ENCODE peak calls at places on chromosomes 2 and 18, in ten cellular contexts. One of them, this sample, is unnamed.

GRCh38 chr2:172288603-172289002 is 138.8 kb upstream of the ITGA6 start:
- DNase-seq in lower leg skin: no peak
- DNase-seq in SK-N-SH: no peak
- DNase-seq in AG04450: no peak
- DNase-seq in Calu3: peak; percentile 74
- DNase-seq in cardiac fibroblast: peak; percentile 19
- DNase-seq in H1: no peak
- DNase-seq in neural crest cell: no peak
- DNase-seq in mucosa of descending colon: no peak
- DNase-seq in CD8-positive, alpha-beta T cell: peak; percentile 61
- DNase-seq in this sample: no peak

GRCh38 chr18:55509631-55510372 is 78.2 kb downstream of the TCF4 start:
- DNase-seq in SK-N-SH: no peak
- DNase-seq in Calu3: no peak
- DNase-seq in AG04450: peak; percentile 23
- DNase-seq in lower leg skin: no peak
- DNase-seq in neural crest cell: no peak
- DNase-seq in H1: no peak
- DNase-seq in mucosa of descending colon: no peak
- DNase-seq in cardiac fibroblast: peak; percentile 95
- DNase-seq in CD8-positive, alpha-beta T cell: no peak
- DNase-seq in this sample: no peak

GRCh38 chr2:199379251-199379650 is 78.5 kb downstream of the SATB2 start:
- DNase-seq in H1: no peak
- DNase-seq in CD8-positive, alpha-beta T cell: no peak
- DNase-seq in SK-N-SH: no peak
- DNase-seq in neural crest cell: no peak
- DNase-seq in lower leg skin: no peak
- DNase-seq in AG04450: no peak
- DNase-seq in Calu3: no peak
- DNase-seq in mucosa of descending colon: no peak
- DNase-seq in cardiac fibroblast: peak; percentile 72
- DNase-seq in this sample: no peak

GRCh38 chr2:241391892-241392665 is 36.0 kb downstream of the FARP2 start:
- DNase-seq in lower leg skin: peak; percentile 77
- DNase-seq in AG04450: no peak
- DNase-seq in CD8-positive, alpha-beta T cell: no peak
- DNase-seq in neural crest cell: no peak
- DNase-seq in Calu3: peak; percentile 62
- DNase-seq in H1: no peak
- DNase-seq in mucosa of descending colon: no peak
- DNase-seq in cardiac fibroblast: peak; percentile 43
- DNase-seq in SK-N-SH: peak; percentile 17
- DNase-seq in this sample: no peak

GRCh38 chr2:130372055-130372832 is 16.4 kb downstream of the PTPN18 start:
- DNase-seq in H1: no peak
- DNase-seq in mucosa of descending colon: peak; percentile 98
- DNase-seq in cardiac fibroblast: peak; percentile 85
- DNase-seq in CD8-positive, alpha-beta T cell: peak; percentile 76
- DNase-seq in SK-N-SH: peak; percentile 98
- DNase-seq in Calu3: peak; percentile 97
- DNase-seq in lower leg skin: peak; percentile 97
- DNase-seq in neural crest cell: peak; percentile 95
- DNase-seq in AG04450: peak; percentile 52
- DNase-seq in this sample: peak; percentile 94

GRCh38 chr2:221514305-221515040 is 57.6 kb downstream of the EPHA4 start:
- DNase-seq in cardiac fibroblast: no peak
- DNase-seq in AG04450: no peak
- DNase-seq in H1: no peak
- DNase-seq in neural crest cell: no peak
- DNase-seq in CD8-positive, alpha-beta T cell: no peak
- DNase-seq in lower leg skin: no peak
- DNase-seq in mucosa of descending colon: no peak
- DNase-seq in SK-N-SH: no peak
- DNase-seq in Calu3: no peak
- DNase-seq in this sample: no peak

GRCh38 chr2:43052204-43052943 is 174.0 kb downstream of the ZFP36L2 start:
- DNase-seq in SK-N-SH: no peak
- DNase-seq in neural crest cell: no peak
- DNase-seq in H1: no peak
- DNase-seq in lower leg skin: no peak
- DNase-seq in cardiac fibroblast: no peak
- DNase-seq in Calu3: no peak
- DNase-seq in AG04450: no peak
- DNase-seq in CD8-positive, alpha-beta T cell: no peak
- DNase-seq in mucosa of descending colon: peak; percentile 18
- DNase-seq in this sample: no peak

GRCh38 chr2:42977236-42978174 is 185.1 kb upstream of the HAAO start:
- DNase-seq in neural crest cell: no peak
- DNase-seq in Calu3: no peak
- DNase-seq in mucosa of descending colon: peak; percentile 26
- DNase-seq in SK-N-SH: no peak
- DNase-seq in cardiac fibroblast: no peak
- DNase-seq in AG04450: no peak
- DNase-seq in CD8-positive, alpha-beta T cell: no peak
- DNase-seq in lower leg skin: peak; percentile 46
- DNase-seq in H1: no peak
- DNase-seq in this sample: no peak

GRCh38 chr2:27016801-27017325 is 15.9 kb upstream of the TMEM214 start:
- DNase-seq in H1: peak; percentile 61
- DNase-seq in lower leg skin: peak; percentile 86
- DNase-seq in AG04450: peak; percentile 47
- DNase-seq in cardiac fibroblast: peak; percentile 86
- DNase-seq in mucosa of descending colon: peak; percentile 57
- DNase-seq in Calu3: peak; percentile 70
- DNase-seq in CD8-positive, alpha-beta T cell: peak; percentile 52
- DNase-seq in SK-N-SH: peak; percentile 86
- DNase-seq in neural crest cell: peak; percentile 59
- DNase-seq in this sample: no peak

GRCh38 chr2:207403141-207403540 is 126.6 kb upstream of the CREB1 start:
- DNase-seq in CD8-positive, alpha-beta T cell: no peak
- DNase-seq in mucosa of descending colon: no peak
- DNase-seq in neural crest cell: no peak
- DNase-seq in lower leg skin: no peak
- DNase-seq in H1: no peak
- DNase-seq in Calu3: no peak
- DNase-seq in AG04450: no peak
- DNase-seq in SK-N-SH: no peak
- DNase-seq in cardiac fibroblast: peak; percentile 44
- DNase-seq in this sample: no peak

GRCh38 chr2:171762879-171763573 is 75.8 kb downstream of the DYNC1I2 start:
- DNase-seq in AG04450: no peak
- DNase-seq in neural crest cell: no peak
- DNase-seq in Calu3: no peak
- DNase-seq in H1: no peak
- DNase-seq in cardiac fibroblast: peak; percentile 86
- DNase-seq in lower leg skin: no peak
- DNase-seq in CD8-positive, alpha-beta T cell: no peak
- DNase-seq in SK-N-SH: peak; percentile 20
- DNase-seq in mucosa of descending colon: no peak
- DNase-seq in this sample: no peak

GRCh38 chr2:57877811-57878572 is 168.6 kb upstream of the VRK2 start:
- DNase-seq in AG04450: no peak
- DNase-seq in cardiac fibroblast: no peak
- DNase-seq in CD8-positive, alpha-beta T cell: no peak
- DNase-seq in H1: no peak
- DNase-seq in mucosa of descending colon: no peak
- DNase-seq in neural crest cell: no peak
- DNase-seq in Calu3: no peak
- DNase-seq in lower leg skin: no peak
- DNase-seq in SK-N-SH: no peak
- DNase-seq in this sample: no peak

GRCh38 chr18:6775237-6775636 is 45.7 kb downstream of the ARHGAP28 start:
- DNase-seq in lower leg skin: no peak
- DNase-seq in CD8-positive, alpha-beta T cell: no peak
- DNase-seq in AG04450: no peak
- DNase-seq in mucosa of descending colon: no peak
- DNase-seq in Calu3: no peak
- DNase-seq in neural crest cell: no peak
- DNase-seq in SK-N-SH: no peak
- DNase-seq in H1: no peak
- DNase-seq in cardiac fibroblast: no peak
- DNase-seq in this sample: no peak

GRCh38 chr2:198127627-198128026 is 323.2 kb downstream of the PLCL1 start:
- DNase-seq in H1: no peak
- DNase-seq in Calu3: peak; percentile 46
- DNase-seq in CD8-positive, alpha-beta T cell: peak; percentile 35
- DNase-seq in lower leg skin: no peak
- DNase-seq in AG04450: peak; percentile 38
- DNase-seq in SK-N-SH: peak; percentile 26
- DNase-seq in mucosa of descending colon: peak; percentile 19
- DNase-seq in cardiac fibroblast: peak; percentile 81
- DNase-seq in neural crest cell: peak; percentile 9
- DNase-seq in this sample: no peak

GRCh38 chr2:38960609-38961320 is 71.1 kb downstream of the ARHGEF33 start:
- DNase-seq in cardiac fibroblast: no peak
- DNase-seq in lower leg skin: no peak
- DNase-seq in mucosa of descending colon: peak; percentile 23
- DNase-seq in H1: peak; percentile 15
- DNase-seq in CD8-positive, alpha-beta T cell: no peak
- DNase-seq in SK-N-SH: no peak
- DNase-seq in Calu3: no peak
- DNase-seq in AG04450: no peak
- DNase-seq in neural crest cell: no peak
- DNase-seq in this sample: no peak

GRCh38 chr18:69890558-69890957 is 57.1 kb downstream of the CD226 start:
- DNase-seq in lower leg skin: no peak
- DNase-seq in SK-N-SH: no peak
- DNase-seq in H1: no peak
- DNase-seq in AG04450: no peak
- DNase-seq in mucosa of descending colon: no peak
- DNase-seq in Calu3: no peak
- DNase-seq in cardiac fibroblast: no peak
- DNase-seq in CD8-positive, alpha-beta T cell: no peak
- DNase-seq in neural crest cell: no peak
- DNase-seq in this sample: no peak

GRCh38 chr2:216664593-216665034 is 30.7 kb downstream of the IGFBP5 start:
- DNase-seq in cardiac fibroblast: peak; percentile 43
- DNase-seq in neural crest cell: no peak
- DNase-seq in lower leg skin: no peak
- DNase-seq in mucosa of descending colon: no peak
- DNase-seq in CD8-positive, alpha-beta T cell: no peak
- DNase-seq in Calu3: peak; percentile 56
- DNase-seq in AG04450: no peak
- DNase-seq in SK-N-SH: peak; percentile 55
- DNase-seq in H1: no peak
- DNase-seq in this sample: no peak

GRCh38 chr2:205889073-205889472 is 196.9 kb downstream of the INO80D start:
- DNase-seq in H1: no peak
- DNase-seq in CD8-positive, alpha-beta T cell: no peak
- DNase-seq in neural crest cell: no peak
- DNase-seq in AG04450: no peak
- DNase-seq in mucosa of descending colon: no peak
- DNase-seq in Calu3: peak; percentile 17
- DNase-seq in SK-N-SH: no peak
- DNase-seq in lower leg skin: peak; percentile 82
- DNase-seq in cardiac fibroblast: peak; percentile 72
- DNase-seq in this sample: no peak

GRCh38 chr2:19256239-19256638 is 102.2 kb downstream of the OSR1 start:
- DNase-seq in CD8-positive, alpha-beta T cell: no peak
- DNase-seq in SK-N-SH: peak; percentile 9
- DNase-seq in AG04450: peak; percentile 76
- DNase-seq in mucosa of descending colon: no peak
- DNase-seq in cardiac fibroblast: peak; percentile 75
- DNase-seq in Calu3: no peak
- DNase-seq in H1: no peak
- DNase-seq in lower leg skin: no peak
- DNase-seq in neural crest cell: no peak
- DNase-seq in this sample: no peak

GRCh38 chr2:55885129-55885943 is 38.2 kb downstream of the EFEMP1 start:
- DNase-seq in lower leg skin: no peak
- DNase-seq in AG04450: peak; percentile 65
- DNase-seq in Calu3: peak; percentile 38
- DNase-seq in neural crest cell: no peak
- DNase-seq in mucosa of descending colon: no peak
- DNase-seq in cardiac fibroblast: peak; percentile 98
- DNase-seq in SK-N-SH: no peak
- DNase-seq in H1: no peak
- DNase-seq in CD8-positive, alpha-beta T cell: no peak
- DNase-seq in this sample: no peak
- TF ChIP-seq CTCF in lower leg skin: no peak
- TF ChIP-seq CTCF in AG04450: no peak
- TF ChIP-seq CTCF in Calu3: no peak
- TF ChIP-seq CTCF in neural crest cell: no peak
- TF ChIP-seq CTCF in mucosa of descending colon: no peak
- TF ChIP-seq CTCF in cardiac fibroblast: no peak
- TF ChIP-seq CTCF in SK-N-SH: no peak
- TF ChIP-seq CTCF in H1: no peak
- TF ChIP-seq CTCF in CD8-positive, alpha-beta T cell: no peak
- TF ChIP-seq CTCF in this sample: no peak

GRCh38 chr18:5456577-5457466 is 87.0 kb downstream of the EPB41L3 start:
- DNase-seq in SK-N-SH: peak; percentile 24
- DNase-seq in CD8-positive, alpha-beta T cell: no peak
- DNase-seq in Calu3: no peak
- DNase-seq in neural crest cell: no peak
- DNase-seq in mucosa of descending colon: no peak
- DNase-seq in cardiac fibroblast: peak; percentile 69
- DNase-seq in AG04450: no peak
- DNase-seq in lower leg skin: no peak
- DNase-seq in H1: no peak
- DNase-seq in this sample: no peak
- TF ChIP-seq CTCF in SK-N-SH: peak; percentile 37
- TF ChIP-seq CTCF in CD8-positive, alpha-beta T cell: peak; percentile 14
- TF ChIP-seq CTCF in Calu3: no peak
- TF ChIP-seq CTCF in neural crest cell: peak; percentile 63
- TF ChIP-seq CTCF in mucosa of descending colon: no peak
- TF ChIP-seq CTCF in cardiac fibroblast: peak; percentile 27
- TF ChIP-seq CTCF in AG04450: peak; percentile 47
- TF ChIP-seq CTCF in lower leg skin: no peak
- TF ChIP-seq CTCF in H1: peak; percentile 29
- TF ChIP-seq CTCF in this sample: peak; percentile 71

GRCh38 chr18:52716926-52717325 is 376.9 kb downstream of the DCC start:
- DNase-seq in lower leg skin: no peak
- DNase-seq in SK-N-SH: peak; percentile 8
- DNase-seq in neural crest cell: peak; percentile 3
- DNase-seq in cardiac fibroblast: peak; percentile 3
- DNase-seq in AG04450: no peak
- DNase-seq in CD8-positive, alpha-beta T cell: no peak
- DNase-seq in Calu3: no peak
- DNase-seq in mucosa of descending colon: peak; percentile 61
- DNase-seq in H1: no peak
- DNase-seq in this sample: no peak
- TF ChIP-seq CTCF in lower leg skin: no peak
- TF ChIP-seq CTCF in SK-N-SH: no peak
- TF ChIP-seq CTCF in neural crest cell: peak; percentile 52
- TF ChIP-seq CTCF in cardiac fibroblast: no peak
- TF ChIP-seq CTCF in AG04450: peak; percentile 44
- TF ChIP-seq CTCF in CD8-positive, alpha-beta T cell: no peak
- TF ChIP-seq CTCF in Calu3: no peak
- TF ChIP-seq CTCF in mucosa of descending colon: peak; percentile 46
- TF ChIP-seq CTCF in H1: peak; percentile 1
- TF ChIP-seq CTCF in this sample: peak; percentile 60

DNA sequence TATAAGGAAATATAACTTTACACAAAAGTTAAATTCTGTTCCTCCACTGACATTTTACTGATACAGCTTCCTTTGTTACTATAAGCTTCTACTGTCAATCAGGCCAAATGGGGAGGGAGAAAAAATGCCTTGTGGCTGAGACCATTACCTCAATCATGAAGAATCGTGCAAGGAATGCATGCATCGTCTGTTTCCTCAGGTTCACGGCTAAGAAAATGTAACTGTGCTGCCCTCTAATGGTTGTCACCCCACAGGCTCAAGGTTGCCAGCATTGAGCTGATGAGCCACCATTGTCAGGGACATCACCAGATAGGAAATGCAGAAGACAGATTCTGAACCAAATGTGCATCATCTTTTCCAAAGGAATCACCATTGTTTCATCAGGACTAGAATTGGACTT is 426.9 kb downstream of the CDH2 start:
- DNase-seq in AG04450: no peak
- DNase-seq in Calu3: peak; percentile 74
- DNase-seq in cardiac fibroblast: peak; percentile 87
- DNase-seq in SK-N-SH: peak; percentile 34
- DNase-seq in lower leg skin: no peak
- DNase-seq in neural crest cell: peak; percentile 53
- DNase-seq in CD8-positive, alpha-beta T cell: no peak
- DNase-seq in mucosa of descending colon: no peak
- DNase-seq in H1: peak; percentile 64
- DNase-seq in this sample: no peak
- TF ChIP-seq CTCF in AG04450: peak; percentile 26
- TF ChIP-seq CTCF in Calu3: peak; percentile 69
- TF ChIP-seq CTCF in cardiac fibroblast: peak; percentile 88
- TF ChIP-seq CTCF in SK-N-SH: peak; percentile 70
- TF ChIP-seq CTCF in lower leg skin: no peak
- TF ChIP-seq CTCF in neural crest cell: peak; percentile 77
- TF ChIP-seq CTCF in CD8-positive, alpha-beta T cell: no peak
- TF ChIP-seq CTCF in mucosa of descending colon: no peak
- TF ChIP-seq CTCF in H1: peak; percentile 89
- TF ChIP-seq CTCF in this sample: peak; percentile 81